ENCODE peak calls at places on chromosomes 16 and 17, in seven cellular contexts. One of them, this sample, is unnamed.

GRCh38 chr17:36939059-36939943 is 2.0 kb downstream of the LHX1 start:
- DNase-seq in amygdala: no peak
- DNase-seq in HTR-8/SVneo: no peak
- DNase-seq in sciatic nerve: no peak
- DNase-seq in activated CD4-positive, alpha-beta T cell treated with anti-CD3 and anti-CD28 coated beads, Interleukin-2, amount 10 ng/mL, durations not matched to agents 7 days and 5 days: no peak
- DNase-seq in KG1: no peak
- DNase-seq in activated naive CD4-positive, alpha-beta T cell treated with anti-CD3 and anti-CD28 coated beads, Interleukin-2, amount 10 ng/mL, durations not matched to agents 7 days and 5 days: no peak
- DNase-seq in this sample: no peak

GRCh38 chr17:82384051-82384729 is 12.6 kb downstream of the UTS2R start:
- DNase-seq in amygdala: no peak
- DNase-seq in HTR-8/SVneo: no peak
- DNase-seq in sciatic nerve: no peak
- DNase-seq in activated CD4-positive, alpha-beta T cell treated with anti-CD3 and anti-CD28 coated beads, Interleukin-2, amount 10 ng/mL, durations not matched to agents 7 days and 5 days: no peak
- DNase-seq in KG1: no peak
- DNase-seq in activated naive CD4-positive, alpha-beta T cell treated with anti-CD3 and anti-CD28 coated beads, Interleukin-2, amount 10 ng/mL, durations not matched to agents 7 days and 5 days: no peak
- DNase-seq in this sample: no peak

GRCh38 chr17:79760197-79760906 is 17.6 kb upstream of the CBX2 start:
- DNase-seq in amygdala: no peak
- DNase-seq in HTR-8/SVneo: no peak
- DNase-seq in sciatic nerve: no peak
- DNase-seq in activated CD4-positive, alpha-beta T cell treated with anti-CD3 and anti-CD28 coated beads, Interleukin-2, amount 10 ng/mL, durations not matched to agents 7 days and 5 days: no peak
- DNase-seq in KG1: no peak
- DNase-seq in activated naive CD4-positive, alpha-beta T cell treated with anti-CD3 and anti-CD28 coated beads, Interleukin-2, amount 10 ng/mL, durations not matched to agents 7 days and 5 days: no peak
- DNase-seq in this sample: peak

GRCh38 chr17:15516150-15516549 is 47.1 kb downstream of the TVP23C start:
- DNase-seq in amygdala: no peak
- DNase-seq in HTR-8/SVneo: no peak
- DNase-seq in sciatic nerve: no peak
- DNase-seq in activated CD4-positive, alpha-beta T cell treated with anti-CD3 and anti-CD28 coated beads, Interleukin-2, amount 10 ng/mL, durations not matched to agents 7 days and 5 days: no peak
- DNase-seq in KG1: no peak
- DNase-seq in activated naive CD4-positive, alpha-beta T cell treated with anti-CD3 and anti-CD28 coated beads, Interleukin-2, amount 10 ng/mL, durations not matched to agents 7 days and 5 days: no peak
- DNase-seq in this sample: no peak

GRCh38 chr16:88468289-88469129 is 15.4 kb downstream of the ZFPM1 start:
- DNase-seq in amygdala: no peak
- DNase-seq in HTR-8/SVneo: no peak
- DNase-seq in sciatic nerve: no peak
- DNase-seq in activated CD4-positive, alpha-beta T cell treated with anti-CD3 and anti-CD28 coated beads, Interleukin-2, amount 10 ng/mL, durations not matched to agents 7 days and 5 days: peak
- DNase-seq in KG1: no peak
- DNase-seq in activated naive CD4-positive, alpha-beta T cell treated with anti-CD3 and anti-CD28 coated beads, Interleukin-2, amount 10 ng/mL, durations not matched to agents 7 days and 5 days: peak
- DNase-seq in this sample: peak

GRCh38 chr16:56534847-56535383 is 15.1 kb upstream of the BBS2 start:
- DNase-seq in amygdala: no peak
- DNase-seq in HTR-8/SVneo: no peak
- DNase-seq in sciatic nerve: no peak
- DNase-seq in activated CD4-positive, alpha-beta T cell treated with anti-CD3 and anti-CD28 coated beads, Interleukin-2, amount 10 ng/mL, durations not matched to agents 7 days and 5 days: no peak
- DNase-seq in KG1: no peak
- DNase-seq in activated naive CD4-positive, alpha-beta T cell treated with anti-CD3 and anti-CD28 coated beads, Interleukin-2, amount 10 ng/mL, durations not matched to agents 7 days and 5 days: no peak
- DNase-seq in this sample: no peak

GRCh38 chr17:14373587-14374259 is 72.8 kb downstream of the HS3ST3B1 start:
- DNase-seq in amygdala: no peak
- DNase-seq in HTR-8/SVneo: peak
- DNase-seq in sciatic nerve: no peak
- DNase-seq in activated CD4-positive, alpha-beta T cell treated with anti-CD3 and anti-CD28 coated beads, Interleukin-2, amount 10 ng/mL, durations not matched to agents 7 days and 5 days: no peak
- DNase-seq in KG1: no peak
- DNase-seq in activated naive CD4-positive, alpha-beta T cell treated with anti-CD3 and anti-CD28 coated beads, Interleukin-2, amount 10 ng/mL, durations not matched to agents 7 days and 5 days: no peak
- DNase-seq in this sample: no peak

GRCh38 chr16:11674818-11675560 is 6.7 kb downstream of the SNN start:
- DNase-seq in amygdala: no peak
- DNase-seq in HTR-8/SVneo: no peak
- DNase-seq in sciatic nerve: no peak
- DNase-seq in activated CD4-positive, alpha-beta T cell treated with anti-CD3 and anti-CD28 coated beads, Interleukin-2, amount 10 ng/mL, durations not matched to agents 7 days and 5 days: no peak
- DNase-seq in KG1: no peak
- DNase-seq in activated naive CD4-positive, alpha-beta T cell treated with anti-CD3 and anti-CD28 coated beads, Interleukin-2, amount 10 ng/mL, durations not matched to agents 7 days and 5 days: no peak
- DNase-seq in this sample: no peak

GRCh38 chr16:55411231-55411630 is 67.8 kb upstream of the MMP2 start:
- DNase-seq in amygdala: no peak
- DNase-seq in HTR-8/SVneo: no peak
- DNase-seq in sciatic nerve: no peak
- DNase-seq in activated CD4-positive, alpha-beta T cell treated with anti-CD3 and anti-CD28 coated beads, Interleukin-2, amount 10 ng/mL, durations not matched to agents 7 days and 5 days: no peak
- DNase-seq in KG1: no peak
- DNase-seq in activated naive CD4-positive, alpha-beta T cell treated with anti-CD3 and anti-CD28 coated beads, Interleukin-2, amount 10 ng/mL, durations not matched to agents 7 days and 5 days: no peak
- DNase-seq in this sample: no peak

GRCh38 chr17:68054296-68054900 is 18.9 kb downstream of the KPNA2 start:
- DNase-seq in amygdala: peak
- DNase-seq in HTR-8/SVneo: peak
- DNase-seq in sciatic nerve: no peak
- DNase-seq in activated CD4-positive, alpha-beta T cell treated with anti-CD3 and anti-CD28 coated beads, Interleukin-2, amount 10 ng/mL, durations not matched to agents 7 days and 5 days: no peak
- DNase-seq in KG1: no peak
- DNase-seq in activated naive CD4-positive, alpha-beta T cell treated with anti-CD3 and anti-CD28 coated beads, Interleukin-2, amount 10 ng/mL, durations not matched to agents 7 days and 5 days: no peak
- DNase-seq in this sample: no peak

GRCh38 chr16:7303677-7304200 is 28.9 kb upstream of the RBFOX1 start:
- DNase-seq in amygdala: no peak
- DNase-seq in HTR-8/SVneo: no peak
- DNase-seq in sciatic nerve: no peak
- DNase-seq in activated CD4-positive, alpha-beta T cell treated with anti-CD3 and anti-CD28 coated beads, Interleukin-2, amount 10 ng/mL, durations not matched to agents 7 days and 5 days: no peak
- DNase-seq in KG1: no peak
- DNase-seq in activated naive CD4-positive, alpha-beta T cell treated with anti-CD3 and anti-CD28 coated beads, Interleukin-2, amount 10 ng/mL, durations not matched to agents 7 days and 5 days: no peak
- DNase-seq in this sample: no peak

GRCh38 chr17:42775534-42776098 is 2.4 kb downstream of the VPS25 start:
- DNase-seq in amygdala: no peak
- DNase-seq in HTR-8/SVneo: no peak
- DNase-seq in sciatic nerve: no peak
- DNase-seq in activated CD4-positive, alpha-beta T cell treated with anti-CD3 and anti-CD28 coated beads, Interleukin-2, amount 10 ng/mL, durations not matched to agents 7 days and 5 days: no peak
- DNase-seq in KG1: no peak
- DNase-seq in activated naive CD4-positive, alpha-beta T cell treated with anti-CD3 and anti-CD28 coated beads, Interleukin-2, amount 10 ng/mL, durations not matched to agents 7 days and 5 days: no peak
- DNase-seq in this sample: no peak

GRCh38 chr16:10282367-10282766 is 100.1 kb upstream of the GRIN2A start:
- DNase-seq in amygdala: no peak
- DNase-seq in HTR-8/SVneo: no peak
- DNase-seq in sciatic nerve: no peak
- DNase-seq in activated CD4-positive, alpha-beta T cell treated with anti-CD3 and anti-CD28 coated beads, Interleukin-2, amount 10 ng/mL, durations not matched to agents 7 days and 5 days: no peak
- DNase-seq in KG1: no peak
- DNase-seq in activated naive CD4-positive, alpha-beta T cell treated with anti-CD3 and anti-CD28 coated beads, Interleukin-2, amount 10 ng/mL, durations not matched to agents 7 days and 5 days: no peak
- DNase-seq in this sample: no peak

GRCh38 chr17:61389670-61390478 is 9.8 kb upstream of the TBX2 start:
- DNase-seq in amygdala: peak
- DNase-seq in HTR-8/SVneo: no peak
- DNase-seq in sciatic nerve: no peak
- DNase-seq in activated CD4-positive, alpha-beta T cell treated with anti-CD3 and anti-CD28 coated beads, Interleukin-2, amount 10 ng/mL, durations not matched to agents 7 days and 5 days: peak
- DNase-seq in KG1: no peak
- DNase-seq in activated naive CD4-positive, alpha-beta T cell treated with anti-CD3 and anti-CD28 coated beads, Interleukin-2, amount 10 ng/mL, durations not matched to agents 7 days and 5 days: peak
- DNase-seq in this sample: peak

GRCh38 chr17:50222922-50223321 is 21.5 kb upstream of the COL1A1 start:
- DNase-seq in amygdala: no peak
- DNase-seq in HTR-8/SVneo: no peak
- DNase-seq in sciatic nerve: no peak
- DNase-seq in activated CD4-positive, alpha-beta T cell treated with anti-CD3 and anti-CD28 coated beads, Interleukin-2, amount 10 ng/mL, durations not matched to agents 7 days and 5 days: no peak
- DNase-seq in KG1: no peak
- DNase-seq in activated naive CD4-positive, alpha-beta T cell treated with anti-CD3 and anti-CD28 coated beads, Interleukin-2, amount 10 ng/mL, durations not matched to agents 7 days and 5 days: no peak
- DNase-seq in this sample: no peak

GRCh38 chr16:75317101-75317522 is 65.7 kb upstream of the BCAR1 start:
- DNase-seq in amygdala: no peak
- DNase-seq in HTR-8/SVneo: no peak
- DNase-seq in sciatic nerve: no peak
- DNase-seq in activated CD4-positive, alpha-beta T cell treated with anti-CD3 and anti-CD28 coated beads, Interleukin-2, amount 10 ng/mL, durations not matched to agents 7 days and 5 days: no peak
- DNase-seq in KG1: no peak
- DNase-seq in activated naive CD4-positive, alpha-beta T cell treated with anti-CD3 and anti-CD28 coated beads, Interleukin-2, amount 10 ng/mL, durations not matched to agents 7 days and 5 days: no peak
- DNase-seq in this sample: no peak

GRCh38 chr16:88477631-88478030 is 24.6 kb downstream of the ZFPM1 start:
- DNase-seq in amygdala: no peak
- DNase-seq in HTR-8/SVneo: no peak
- DNase-seq in sciatic nerve: no peak
- DNase-seq in activated CD4-positive, alpha-beta T cell treated with anti-CD3 and anti-CD28 coated beads, Interleukin-2, amount 10 ng/mL, durations not matched to agents 7 days and 5 days: no peak
- DNase-seq in KG1: no peak
- DNase-seq in activated naive CD4-positive, alpha-beta T cell treated with anti-CD3 and anti-CD28 coated beads, Interleukin-2, amount 10 ng/mL, durations not matched to agents 7 days and 5 days: no peak
- DNase-seq in this sample: no peak

GRCh38 chr17:59699218-59699617 is 8.0 kb downstream of the PTRH2 start:
- DNase-seq in amygdala: no peak
- DNase-seq in HTR-8/SVneo: no peak
- DNase-seq in sciatic nerve: no peak
- DNase-seq in activated CD4-positive, alpha-beta T cell treated with anti-CD3 and anti-CD28 coated beads, Interleukin-2, amount 10 ng/mL, durations not matched to agents 7 days and 5 days: no peak
- DNase-seq in KG1: no peak
- DNase-seq in activated naive CD4-positive, alpha-beta T cell treated with anti-CD3 and anti-CD28 coated beads, Interleukin-2, amount 10 ng/mL, durations not matched to agents 7 days and 5 days: no peak
- DNase-seq in this sample: no peak

GRCh38 chr17:81428121-81428515 is 32.9 kb downstream of the BAHCC1 start:
- DNase-seq in amygdala: peak
- DNase-seq in HTR-8/SVneo: no peak
- DNase-seq in sciatic nerve: no peak
- DNase-seq in activated CD4-positive, alpha-beta T cell treated with anti-CD3 and anti-CD28 coated beads, Interleukin-2, amount 10 ng/mL, durations not matched to agents 7 days and 5 days: no peak
- DNase-seq in KG1: peak
- DNase-seq in activated naive CD4-positive, alpha-beta T cell treated with anti-CD3 and anti-CD28 coated beads, Interleukin-2, amount 10 ng/mL, durations not matched to agents 7 days and 5 days: no peak
- DNase-seq in this sample: peak

GRCh38 chr17:3558603-3559269 is 1.1 kb upstream of the TRPV3 start:
- DNase-seq in amygdala: no peak
- DNase-seq in HTR-8/SVneo: no peak
- DNase-seq in sciatic nerve: no peak
- DNase-seq in activated CD4-positive, alpha-beta T cell treated with anti-CD3 and anti-CD28 coated beads, Interleukin-2, amount 10 ng/mL, durations not matched to agents 7 days and 5 days: peak
- DNase-seq in KG1: no peak
- DNase-seq in activated naive CD4-positive, alpha-beta T cell treated with anti-CD3 and anti-CD28 coated beads, Interleukin-2, amount 10 ng/mL, durations not matched to agents 7 days and 5 days: peak
- DNase-seq in this sample: no peak

This sample was measured in DND-41.